ENCODE peak calls at places on chromosome 1, in four cellular contexts. G, A, D and P are unnamed samples.

GRCh38 chr1:236395780-236396664 is 1.9 kb downstream of the EDARADD start:
- DNase-seq in G (no peak), A (no peak), D (no peak), P (no peak)

GRCh38 chr1:214259353-214259982 is 21.5 kb upstream of the SMYD2 start:
- DNase-seq in G (no peak), A (no peak), D (no peak), P (no peak)

GRCh38 chr1:41367102-41367537 is 5.9 kb downstream of the FOXO6 start:
- DNase-seq in G (no peak), A (no peak), D (no peak), P (no peak)

GRCh38 chr1:161071886-161072371 is 2.2 kb upstream of the ARHGAP30 start:
- DNase-seq in G (peak; percentile 57), A (peak; percentile 78), D (peak; percentile 67), P (peak; percentile 60)

GRCh38 chr1:92461364-92462097 is 25.2 kb downstream of the GFI1 start:
- DNase-seq in G (no peak), A (no peak), D (no peak), P (no peak)

GRCh38 chr1:55255901-55256300 is 40.7 kb upstream of the USP24 start:
- DNase-seq in G (no peak), A (no peak), D (no peak), P (no peak)

GRCh38 chr1:247746391-247746935 is 1.5 kb downstream of the OR14A2 start:
- DNase-seq in G (no peak), A (no peak), D (no peak), P (no peak)

GRCh38 chr1:86396503-86396900 is 379 bp upstream of the ODF2L start:
- DNase-seq in G (no peak), A (no peak), D (no peak), P (no peak)

GRCh38 chr1:201739492-201740085 is 89.4 kb upstream of the IPO9 start:
- DNase-seq in G (peak; percentile 50), A (peak; percentile 70), D (peak; percentile 78), P (no peak)

GRCh38 chr1:171346866-171347265 is 32.9 kb downstream of the FMO4 start:
- DNase-seq in G (no peak), A (no peak), D (no peak), P (no peak)

GRCh38 chr1:236089046-236089773 is 24.3 kb upstream of the NID1 start:
- DNase-seq in G (peak; percentile 85), A (no peak), D (no peak), P (no peak)

GRCh38 chr1:232950919-232951579 is 638 bp downstream of the NTPCR start:
- DNase-seq in G (no peak), A (peak; percentile 38), D (no peak), P (peak; percentile 38)

GRCh38 chr1:41726899-41727748 is 191.6 kb downstream of the HIVEP3 start:
- DNase-seq in G (no peak), A (no peak), D (peak; percentile 52), P (no peak)

GRCh38 chr1:23122023-23122738 is 46.5 kb downstream of the LUZP1 start:
- DNase-seq in G (peak; percentile 85), A (no peak), D (peak; percentile 37), P (no peak)

GRCh38 chr1:98157524-98158293 is 236.9 kb upstream of the DPYD start:
- DNase-seq in G (peak; percentile 47), A (no peak), D (no peak), P (no peak)

GRCh38 chr1:201468501-201468843 is 516 bp downstream of the PHLDA3 start:
- DNase-seq in G (no peak), A (no peak), D (peak; percentile 66), P (peak; percentile 34)

GRCh38 chr1:30882678-30883388 is 25.7 kb downstream of the SDC3 start:
- DNase-seq in G (no peak), A (no peak), D (no peak), P (no peak)

GRCh38 chr1:227729881-227730629 is 5.0 kb downstream of the JMJD4 start:
- DNase-seq in G (peak; percentile 65), A (no peak), D (no peak), P (peak; percentile 60)

GRCh38 chr1:161307230-161307768 is 2.5 kb downstream of the MPZ start:
- DNase-seq in G (peak; percentile 58), A (no peak), D (no peak), P (peak; percentile 28)

GRCh38 chr1:221987860-221988520 is 246.1 kb upstream of the DUSP10 start:
- DNase-seq in G (peak; percentile 83), A (no peak), D (no peak), P (peak; percentile 11)

GRCh38 chr1:218304281-218305039 is 19.4 kb downstream of the RRP15 start:
- DNase-seq in G (peak; percentile 55), A (no peak), D (no peak), P (peak; percentile 88)

GRCh38 chr1:30490554-30491053 is 232.8 kb downstream of the MATN1 start:
- DNase-seq in G (no peak), A (no peak), D (no peak), P (no peak)

GRCh38 chr1:116873680-116874271 is 35.9 kb upstream of the PTGFRN start:
- DNase-seq in G (no peak), A (no peak), D (no peak), P (no peak)

GRCh38 chr1:21963477-21964217 is 13.2 kb upstream of the CELA3B start:
- DNase-seq in G (peak; percentile 56), A (peak; percentile 77), D (peak; percentile 91), P (peak; percentile 57)

GRCh38 chr1:38451541-38451993 is 405.0 kb upstream of the POU3F1 start:
- DNase-seq in G (no peak), A (no peak), D (no peak), P (no peak)

GRCh38 chr1:172976222-172977041 is 74.3 kb downstream of the TNFSF18 start:
- DNase-seq in G (peak; percentile 91), A (peak; percentile 71), D (peak; percentile 44), P (no peak)

GRCh38 chr1:39576016-39576657 is 453 bp downstream of the PABPC4 start:
- DNase-seq in G (peak; percentile 19), A (no peak), D (peak; percentile 63), P (no peak)

GRCh38 chr1:175129997-175130648 is 62.5 kb downstream of the KIAA0040 start:
- DNase-seq in G (no peak), A (no peak), D (no peak), P (no peak)

GRCh38 chr1:6048179-6048867 is 2.6 kb downstream of the KCNAB2 start:
- DNase-seq in G (no peak), A (no peak), D (no peak), P (peak; percentile 79)
- H3K4me1 ChIP-seq in G (no peaks in the 10 kb centered on the region), A (no peaks in the 10 kb centered on the region), D (no peaks in the 10 kb centered on the region), P (peaks cover 15% of the 10 kb centered on the region)

GRCh38 chr1:56566040-56566774 is 13.2 kb downstream of the PLPP3 start:
- DNase-seq in G (no peak), A (peak; percentile 40), D (no peak), P (no peak)

GRCh38 chr1:56564615-56565014 is 14.7 kb downstream of the PLPP3 start:
- DNase-seq in G (no peak), A (no peak), D (no peak), P (no peak)

GRCh38 chr1:56569661-56570060 is 9.7 kb downstream of the PLPP3 start:
- DNase-seq in G (no peak), A (peak; percentile 92), D (no peak), P (no peak)

GRCh38 chr1:56563568-56563967 is 15.8 kb downstream of the PLPP3 start:
- DNase-seq in G (no peak), A (no peak), D (no peak), P (no peak)

DNA sequence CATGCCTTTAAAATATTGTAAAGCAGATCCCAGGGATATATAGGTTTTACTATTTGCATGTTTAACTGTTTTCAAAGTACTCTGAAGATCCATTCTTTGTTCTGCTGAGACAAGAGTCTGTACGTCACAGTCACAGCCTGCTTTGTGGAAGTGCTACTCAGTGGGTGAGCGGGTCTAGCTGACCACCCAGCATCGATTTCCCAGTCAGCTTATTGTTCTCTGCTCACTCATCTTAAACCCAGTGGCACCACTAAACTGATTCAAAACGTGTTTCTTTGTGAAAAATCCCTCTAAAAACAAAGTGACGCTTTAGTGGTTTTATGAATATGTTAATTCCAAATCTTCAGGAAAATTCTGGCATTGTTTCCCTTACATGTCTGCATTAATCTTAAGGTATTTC is 12.4 kb downstream of the PLPP3 start:
- DNase-seq in G (no peak), A (no peak), D (no peak), P (no peak)
- H3K4me1 ChIP-seq in G (peaks cover 5% of the 10 kb centered on the region), A (peaks cover 88% of the 10 kb centered on the region), D (peaks cover 16% of the 10 kb centered on the region), P (no peaks in the 10 kb centered on the region)

GRCh38 chr1:8200317-8201115 is 117.4 kb upstream of the SLC45A1 start:
- DNase-seq in G (no peak), A (no peak), D (no peak), P (no peak)

GRCh38 chr1:8203056-8203455 is 114.9 kb upstream of the SLC45A1 start:
- DNase-seq in G (peak; percentile 46), A (no peak), D (no peak), P (no peak)

GRCh38 chr1:8203551-8203950 is 114.4 kb upstream of the SLC45A1 start:
- DNase-seq in G (no peak), A (no peak), D (no peak), P (no peak)

GRCh38 chr1:8202182-8202905 is 115.6 kb upstream of the SLC45A1 start:
- DNase-seq in G (peak; percentile 92), A (peak; percentile 45), D (peak; percentile 68), P (peak; percentile 20)

DNA sequence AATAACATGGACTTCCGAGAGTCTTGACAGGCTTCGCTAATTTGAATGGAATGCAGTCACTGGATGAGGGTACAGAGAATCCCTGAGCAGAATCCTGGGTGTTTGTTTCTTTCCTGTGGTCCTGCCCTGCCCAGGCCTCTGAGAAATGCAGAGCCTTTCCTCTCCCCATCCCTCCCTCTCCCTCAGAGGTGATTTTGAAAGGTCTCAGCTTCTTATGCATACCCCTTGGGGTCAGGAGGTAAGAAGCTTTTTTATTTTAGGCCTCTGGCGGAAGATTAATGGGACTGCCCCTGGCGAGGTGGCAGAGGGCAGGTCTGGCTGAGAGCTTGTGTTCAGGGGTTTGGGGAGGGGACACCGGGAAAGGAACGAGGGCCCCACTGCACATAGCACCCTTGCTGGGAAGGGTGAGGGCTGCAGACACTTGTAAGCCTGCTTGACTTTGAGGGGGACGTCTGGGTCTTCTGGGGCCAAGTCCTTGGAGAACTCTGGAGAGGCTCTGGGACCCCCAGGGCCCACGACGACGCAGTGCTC is 116.5 kb upstream of the SLC45A1 start:
- DNase-seq in G (no peak), A (peak; percentile 65), D (no peak), P (no peak)
- H3K4me1 ChIP-seq in G (peaks cover 25% of the 10 kb centered on the region), A (peaks cover 60% of the 10 kb centered on the region), D (no peaks in the 10 kb centered on the region), P (no peaks in the 10 kb centered on the region)

GRCh38 chr1:32748926-32749325 is 46.4 kb upstream of the SYNC start:
- DNase-seq in G (no peak), A (no peak), D (no peak), P (no peak)

GRCh38 chr1:32744063-32744410 is 41.5 kb upstream of the SYNC start:
- DNase-seq in G (no peak), A (no peak), D (no peak), P (no peak)

GRCh38 chr1:32743380-32744062 is 41.0 kb upstream of the SYNC start:
- DNase-seq in G (no peak), A (no peak), D (peak; percentile 54), P (no peak)

GRCh38 chr1:32748348-32748747 is 45.8 kb upstream of the SYNC start:
- DNase-seq in G (no peak), A (no peak), D (no peak), P (no peak)

GRCh38 chr1:32746130-32746529 is 43.6 kb upstream of the SYNC start:
- DNase-seq in G (no peak), A (no peak), D (no peak), P (no peak)
- H3K4me1 ChIP-seq in G (peaks cover 8% of the 10 kb centered on the region), A (peaks cover 15% of the 10 kb centered on the region), D (peaks cover 4% of the 10 kb centered on the region), P (no peaks in the 10 kb centered on the region)